ENCODE peak calls at places on chromosomes 12 and 14, in eight cellular contexts. L, H, A, Y, N, D, V and C are unnamed samples. For H3K4me1, the result is how much of the 10 kb centered on the place peaks cover.

GRCh38 chr12:7907009-7907408 is 29.0 kb downstream of the SLC2A3 start:
- DNase-seq in L (no peak), H (peak), A (no peak), Y (no peak), N (no peak), D (peak), V (peak), C (peak)

GRCh38 chr12:29041621-29042020 is 107.5 kb upstream of the FAR2 start:
- DNase-seq in L (no peak), H (no peak), A (no peak), Y (no peak), N (no peak), D (no peak), V (no peak), C (no peak)

GRCh38 chr12:26651566-26652188 is 181.3 kb downstream of the ITPR2 start:
- DNase-seq in L (no peak), H (peak), A (no peak), Y (no peak), N (no peak), D (peak), V (peak), C (peak)

GRCh38 chr12:116640320-116640719 is 81.1 kb downstream of the MAP1LC3B2 start:
- DNase-seq in L (no peak), H (no peak), A (no peak), Y (no peak), N (no peak), D (no peak), V (no peak), C (no peak)

GRCh38 chr12:87995581-87996178 is 33.5 kb downstream of the C12orf50 start:
- DNase-seq in L (no peak), H (peak), A (peak), Y (no peak), N (peak), D (peak), V (peak), C (peak)

GRCh38 chr12:13215056-13215455 is 18.5 kb downstream of the EMP1 start:
- DNase-seq in L (no peak), H (no peak), A (no peak), Y (no peak), N (no peak), D (peak), V (no peak), C (no peak)

GRCh38 chr14:94548999-94549985 is 11.9 kb upstream of the SERPINA4 start:
- DNase-seq in L (peak), H (peak), A (peak), Y (peak), N (peak), D (peak), V (peak), C (peak)

GRCh38 chr12:122951406-122951805 is 14.9 kb downstream of the ABCB9 start:
- DNase-seq in L (no peak), H (peak), A (no peak), Y (no peak), N (no peak), D (no peak), V (no peak), C (peak)

DNA sequence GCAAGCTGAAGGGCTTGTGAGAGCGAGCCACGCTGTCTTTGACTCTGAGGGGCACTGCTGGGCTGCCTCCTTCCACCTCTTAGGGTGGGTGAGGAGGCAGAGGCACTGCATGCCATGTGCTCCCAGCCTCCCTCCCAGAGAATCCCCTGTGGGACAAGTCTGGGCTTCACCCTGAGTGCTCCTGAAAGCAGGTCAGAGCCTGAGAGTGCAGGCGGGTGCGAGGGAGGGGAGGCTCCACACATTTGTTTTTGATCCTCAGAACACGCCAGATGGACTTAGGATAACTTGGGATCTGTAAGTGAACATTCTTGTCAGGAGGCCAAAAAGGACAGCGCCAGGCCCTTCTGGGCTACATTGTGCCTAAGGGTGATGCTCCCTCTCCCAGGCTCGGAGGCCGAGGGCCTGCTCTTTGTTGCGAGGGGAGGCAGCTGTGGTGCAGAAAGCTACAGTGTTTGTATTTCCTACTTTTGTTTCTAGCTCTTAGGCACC is 155.4 kb downstream of the TMX1 start:
- DNase-seq in L (peak), H (no peak), A (no peak), Y (no peak), N (peak), D (peak), V (peak), C (no peak)
- H3K4me1 ChIP-seq in L (under half), H (under half), A (under half), Y (under half), N (under half), D (under half), V (under half), C (under half)

DNA sequence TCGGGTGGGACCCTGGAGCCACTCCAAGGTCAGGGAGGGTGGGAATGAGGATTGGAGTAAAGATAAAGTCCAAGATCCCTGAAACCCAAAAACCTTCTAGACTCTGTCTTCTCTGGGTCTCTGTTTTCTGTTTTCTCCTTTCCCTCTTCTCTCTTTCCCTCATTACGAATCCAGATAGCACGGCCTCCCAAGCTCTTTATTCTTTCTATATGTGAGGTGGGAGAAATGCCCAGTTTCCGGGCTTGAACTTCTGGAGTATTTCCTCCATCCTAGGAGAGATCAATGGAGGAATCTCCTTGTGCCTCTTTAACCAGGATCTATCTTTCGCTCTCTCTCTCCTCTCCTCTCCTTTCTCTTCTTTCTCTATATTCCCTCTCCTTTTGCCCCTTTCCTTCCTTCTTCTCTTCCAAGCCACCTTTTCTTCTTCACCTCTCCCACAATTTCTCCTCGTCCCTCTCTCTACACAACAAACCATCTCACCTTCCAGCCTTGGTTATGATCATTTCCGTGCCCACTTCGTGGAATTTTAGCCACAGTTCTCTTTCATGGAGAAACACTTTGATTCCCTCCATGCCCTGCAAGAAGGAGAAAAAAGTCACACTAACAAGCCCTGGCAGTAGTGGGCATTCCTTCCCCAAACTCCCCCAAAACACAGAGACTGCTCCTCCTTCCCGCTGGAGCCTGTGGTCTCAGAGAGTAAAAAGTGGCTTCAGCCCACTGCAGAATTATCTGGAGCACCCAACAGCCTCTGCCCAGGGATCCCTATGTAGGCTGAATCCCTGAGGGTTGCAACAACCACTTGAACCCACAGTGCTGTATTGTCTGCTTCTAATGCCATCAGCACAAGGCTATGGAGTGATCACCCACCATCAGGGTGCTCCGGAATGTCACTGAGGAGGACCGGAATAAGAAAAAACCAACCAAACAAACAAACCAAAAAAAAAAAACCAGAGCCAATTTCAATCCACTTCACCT is 4.3 kb downstream of the TBX5 start:
- DNase-seq in L (no peak), H (no peak), A (no peak), Y (no peak), N (no peak), D (no peak), V (no peak), C (no peak)
- H3K27ac ChIP-seq in L (peak), H (no peak), A (no peak), Y (no peak), N (peak), D (no peak), V (peak), C (no peak)

DNA sequence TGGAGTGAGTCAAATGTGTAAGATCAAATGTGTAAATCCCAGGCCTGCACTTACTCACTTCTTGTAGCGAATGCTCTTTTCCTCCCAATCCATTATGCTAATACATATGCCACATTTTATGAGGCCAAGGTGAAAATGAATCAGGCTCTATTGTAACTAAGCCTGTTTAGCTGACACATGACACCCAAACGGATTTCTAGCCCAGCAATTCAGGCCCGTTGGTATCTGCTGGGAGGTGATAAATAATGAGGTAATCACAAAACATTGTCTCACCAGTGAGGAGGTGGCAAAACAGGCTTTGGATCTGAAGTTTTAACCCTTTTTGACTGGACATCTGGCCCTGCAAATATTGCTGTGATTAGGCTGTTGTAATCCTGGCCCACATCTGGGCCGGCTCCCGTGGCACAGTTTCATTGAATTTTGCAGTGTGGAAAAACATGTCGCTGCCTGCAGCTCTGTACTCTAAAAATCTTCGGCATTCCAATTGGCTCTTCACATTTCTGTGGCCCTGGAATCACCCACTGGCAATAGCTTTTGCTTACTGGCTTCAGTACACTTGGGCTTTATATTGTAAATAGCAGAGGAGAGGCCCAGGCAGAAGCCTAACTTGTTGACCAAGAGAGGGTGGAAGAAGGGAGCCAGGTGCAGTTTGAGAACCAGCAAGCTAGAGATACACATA is 106.1 kb downstream of the PAX9 start:
- DNase-seq in L (no peak), H (no peak), A (no peak), Y (no peak), N (no peak), D (no peak), V (no peak), C (no peak)
- H3K4me3 ChIP-seq in L (no peak), H (no peak), A (no peak), Y (no peak), N (no peak), D (no peak), V (no peak), C (no peak)

GRCh38 chr12:6202846-6203245 is 2.6 kb downstream of the CD9 start:
- DNase-seq in L (no peak), H (no peak), A (no peak), Y (no peak), N (no peak), D (no peak), V (no peak), C (no peak)

GRCh38 chr12:6202331-6202730 is 2.1 kb downstream of the CD9 start:
- DNase-seq in L (no peak), H (no peak), A (no peak), Y (no peak), N (no peak), D (no peak), V (no peak), C (peak)

GRCh38 chr12:6200266-6201198 is at the start of gene CD9:
- DNase-seq in L (peak), H (peak), A (peak), Y (peak), N (peak), D (peak), V (peak), C (peak)

GRCh38 chr12:6201199-6201608 is 1.0 kb downstream of the CD9 start:
- DNase-seq in L (peak), H (no peak), A (peak), Y (no peak), N (no peak), D (peak), V (peak), C (peak)

GRCh38 chr12:6201775-6202292 is 1.6 kb downstream of the CD9 start:
- DNase-seq in L (no peak), H (no peak), A (no peak), Y (no peak), N (no peak), D (no peak), V (no peak), C (peak)
- H3K4me1 ChIP-seq in L (half or more), H (half or more), A (under half), Y (half or more), N (half or more), D (under half), V (under half), C (under half)

DNA sequence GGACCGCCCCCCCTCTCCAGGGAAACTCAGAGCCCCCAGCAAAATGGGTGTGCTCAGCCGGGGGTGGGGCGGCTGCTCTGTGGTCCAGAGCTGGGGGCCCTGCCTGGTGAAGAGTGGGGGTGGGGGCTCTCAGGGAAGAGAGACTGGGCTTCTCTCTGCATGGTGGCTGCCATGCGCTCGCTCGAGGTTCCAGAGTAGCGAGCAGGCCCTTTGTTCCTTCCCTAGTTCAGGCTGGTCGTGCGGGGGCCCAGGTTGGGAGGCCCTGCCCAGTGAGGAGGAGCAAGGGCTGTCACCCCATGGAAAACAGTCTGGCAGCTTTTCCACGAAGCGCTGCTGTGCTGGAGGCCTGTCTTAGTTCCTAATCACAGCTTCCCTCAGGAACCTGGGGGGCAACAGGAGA is 134.6 kb downstream of the AEBP2 start:
- DNase-seq in L (no peak), H (no peak), A (no peak), Y (peak), N (no peak), D (no peak), V (no peak), C (no peak)
- H3K27ac ChIP-seq in L (no peak), H (no peak), A (no peak), Y (no peak), N (no peak), D (no peak), V (no peak), C (no peak)

GRCh38 chr12:40692617-40693502 is 621 bp downstream of the CNTN1 start:
- DNase-seq in L (peak), H (no peak), A (no peak), Y (no peak), N (no peak), D (peak), V (peak), C (peak)

GRCh38 chr12:40691913-40692616 is at the start of gene CNTN1:
- DNase-seq in L (peak), H (no peak), A (no peak), Y (no peak), N (peak), D (peak), V (peak), C (peak)

GRCh38 chr12:40689576-40689975 is 2.7 kb upstream of the CNTN1 start:
- DNase-seq in L (no peak), H (no peak), A (no peak), Y (no peak), N (no peak), D (no peak), V (no peak), C (no peak)

GRCh38 chr12:40697566-40698257 is 5.5 kb downstream of the CNTN1 start:
- DNase-seq in L (no peak), H (no peak), A (no peak), Y (no peak), N (no peak), D (no peak), V (no peak), C (no peak)

DNA sequence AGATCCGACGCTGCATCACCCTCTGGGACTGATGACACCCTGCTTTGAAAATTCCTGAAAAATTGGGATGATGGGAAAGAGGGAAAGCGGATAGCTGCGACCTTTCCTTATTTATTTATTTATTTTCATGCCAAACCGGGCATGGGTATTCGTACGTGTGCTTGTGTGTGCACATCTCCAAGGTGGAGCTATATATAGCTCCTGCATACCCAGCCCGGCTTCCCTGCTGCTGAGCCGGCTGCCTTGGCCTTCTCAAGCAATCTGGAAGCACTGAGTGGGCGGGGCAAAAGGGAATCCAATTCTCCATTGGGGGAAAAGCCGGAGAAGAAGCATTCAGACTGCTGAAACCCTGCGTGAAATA is 1.2 kb downstream of the CNTN1 start:
- DNase-seq in L (peak), H (no peak), A (no peak), Y (no peak), N (no peak), D (peak), V (peak), C (peak)
- H3K4me3 ChIP-seq in L (peak), H (peak), A (no peak), Y (peak), N (peak), D (peak), V (peak), C (no peak)

DNA sequence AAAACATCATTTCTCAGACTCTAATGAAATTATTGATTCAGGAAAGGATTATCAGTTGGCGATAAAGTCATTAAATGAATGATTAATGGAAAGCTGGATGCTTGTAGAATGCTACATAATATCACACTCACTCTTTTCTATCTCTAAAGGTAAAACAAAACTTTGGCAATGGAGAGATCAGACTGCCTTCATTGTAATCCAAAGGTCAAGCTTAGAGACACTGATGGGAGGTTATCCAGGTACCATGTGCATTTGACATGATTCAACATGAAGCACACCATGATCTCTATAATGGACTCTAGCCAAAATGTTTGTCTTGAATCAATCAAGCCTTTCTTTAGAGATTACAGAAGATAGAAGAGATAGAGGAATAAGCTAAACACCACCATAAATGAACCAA is 110.1 kb upstream of the USP44 start:
- DNase-seq in L (no peak), H (no peak), A (no peak), Y (no peak), N (no peak), D (no peak), V (no peak), C (no peak)
- H3K4me1 ChIP-seq in L (under half), H (under half), A (under half), Y (under half), N (under half), D (under half), V (under half), C (under half)

DNA sequence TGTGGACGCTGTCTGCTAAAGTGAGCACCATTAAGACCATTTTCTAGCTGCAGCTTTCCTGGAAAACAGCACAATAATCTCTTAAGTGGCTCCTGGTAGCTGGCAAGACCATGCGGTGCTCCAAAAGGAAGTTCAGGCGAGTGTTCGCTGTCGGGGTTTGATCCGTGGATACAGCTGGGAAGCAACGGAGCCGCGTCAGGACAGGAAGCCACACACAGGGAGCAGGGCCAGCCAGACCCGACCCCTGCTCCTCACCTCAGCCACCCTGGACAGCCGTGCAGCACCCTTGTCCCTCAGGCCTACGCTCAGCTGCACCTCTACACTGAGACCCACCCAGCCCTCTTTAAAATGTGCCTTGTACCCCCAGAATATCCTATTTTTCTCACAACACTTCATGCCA is 19.4 kb downstream of the ZFYVE21 start:
- DNase-seq in L (peak), H (no peak), A (no peak), Y (peak), N (no peak), D (no peak), V (no peak), C (no peak)
- H3K27ac ChIP-seq in L (peak), H (no peak), A (no peak), Y (peak), N (peak), D (no peak), V (peak), C (no peak)

DNA sequence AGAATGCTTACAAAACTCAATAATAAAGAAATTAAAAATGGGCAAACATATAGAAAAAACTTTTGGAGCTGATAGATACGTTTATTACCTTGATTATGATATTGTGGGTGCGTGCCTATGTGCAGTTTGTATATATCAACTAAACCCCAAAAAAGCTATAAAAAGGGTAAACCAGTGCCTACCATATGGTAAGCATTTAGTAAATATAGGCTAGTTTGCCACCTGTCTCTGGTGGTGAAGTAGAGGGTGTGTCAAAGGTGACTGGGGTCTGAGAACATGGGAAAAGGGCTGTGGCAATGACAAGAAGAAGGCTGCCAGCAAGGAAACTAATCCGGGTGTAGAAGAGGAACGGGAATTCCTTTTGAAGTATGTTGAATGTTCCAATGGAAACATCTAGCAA is 18.3 kb downstream of the GALNT8 start:
- DNase-seq in L (no peak), H (no peak), A (no peak), Y (no peak), N (no peak), D (no peak), V (no peak), C (peak)
- H3K4me3 ChIP-seq in L (no peak), H (no peak), A (no peak), Y (no peak), N (no peak), D (no peak), V (no peak), C (no peak)